ENCODE peak calls at places on chromosomes 11 and 22, in eight cellular contexts. A is CD4-positive, alpha-beta T cell; D is IMR-90; H is stomach; N is heart right ventricle; U is heart left ventricle; J is neural progenitor cell; Y is CD8-positive, alpha-beta T cell. R is an unnamed sample.

GRCh38 chr11:22875869-22876473 is 15.7 kb upstream of the CCDC179 start:
- DNase-seq in A (peak), D (peak), H (peak), N (peak), U (peak), J (peak), Y (peak), R (peak)

GRCh38 chr11:73308963-73309960 is 1.2 kb downstream of the ARHGEF17 start:
- DNase-seq in A (no peak), D (peak), H (peak), N (peak), U (peak), J (peak), Y (no peak), R (peak)

GRCh38 chr11:8258289-8258688 is 5.4 kb downstream of the LMO1 start:
- DNase-seq in A (no peak), D (no peak), H (peak), N (peak), U (peak), J (no peak), Y (no peak), R (no peak)

GRCh38 chr11:84691830-84692229 is 935.3 kb downstream of the DLG2 start:
- DNase-seq in A (no peak), D (no peak), H (no peak), N (no peak), U (no peak), J (peak), Y (no peak), R (no peak)

GRCh38 chr11:58580311-58580710 is 1.4 kb downstream of the ZFP91 start:
- DNase-seq in A (no peak), D (no peak), H (no peak), N (no peak), U (no peak), J (no peak), Y (no peak), R (no peak)

GRCh38 chr11:61369372-61370348 is 7.5 kb downstream of the TMEM138 start:
- DNase-seq in A (no peak), D (peak), H (no peak), N (peak), U (peak), J (no peak), Y (no peak), R (peak)

GRCh38 chr22:39622881-39623367 is 52.4 kb downstream of the CACNA1I start:
- DNase-seq in A (peak), D (peak), H (peak), N (peak), U (peak), J (peak), Y (peak), R (peak)

GRCh38 chr11:61919841-61920631 is 2.7 kb upstream of the RAB3IL1 start:
- DNase-seq in A (no peak), D (no peak), H (no peak), N (peak), U (no peak), J (no peak), Y (no peak), R (no peak)

GRCh38 chr11:134951305-134951700 is 539.3 kb upstream of the B3GAT1 start:
- DNase-seq in A (no peak), D (peak), H (no peak), N (no peak), U (no peak), J (no peak), Y (no peak), R (peak)

GRCh38 chr11:32154275-32154674 is 63.4 kb downstream of the RCN1 start:
- DNase-seq in A (no peak), D (peak), H (no peak), N (no peak), U (no peak), J (no peak), Y (no peak), R (peak)

GRCh38 chr11:79028214-79028613 is 412.6 kb downstream of the TENM4 start:
- DNase-seq in A (no peak), D (no peak), H (no peak), N (no peak), U (no peak), J (no peak), Y (no peak), R (no peak)

GRCh38 chr22:35064664-35065063 is 1.3 kb upstream of the ISX start:
- DNase-seq in A (no peak), D (no peak), H (no peak), N (no peak), U (no peak), J (no peak), Y (no peak), R (no peak)

GRCh38 chr11:74701351-74701750 is 29.9 kb downstream of the CHRDL2 start:
- DNase-seq in A (no peak), D (no peak), H (no peak), N (no peak), U (no peak), J (peak), Y (no peak), R (no peak)

GRCh38 chr11:63613517-63614135 is 607 bp downstream of the PLAAT3 start:
- DNase-seq in A (peak), D (no peak), H (peak), N (peak), U (peak), J (peak), Y (no peak), R (no peak)

GRCh38 chr11:63635762-63636465 is 21.7 kb upstream of the PLAAT3 start:
- DNase-seq in A (peak), D (peak), H (peak), N (peak), U (peak), J (peak), Y (peak), R (peak)

GRCh38 chr11:111912535-111912934 is at the start of gene HSPB2:
- DNase-seq in A (no peak), D (no peak), H (no peak), N (peak), U (peak), J (no peak), Y (no peak), R (no peak)

GRCh38 chr11:44862546-44863101 is 88.1 kb downstream of the TP53I11 start:
- DNase-seq in A (no peak), D (no peak), H (no peak), N (no peak), U (no peak), J (no peak), Y (no peak), R (no peak)

GRCh38 chr11:5394091-5394490 is 10.5 kb downstream of the OR51M1 start:
- DNase-seq in A (no peak), D (no peak), H (no peak), N (no peak), U (no peak), J (no peak), Y (no peak), R (no peak)

GRCh38 chr11:5384335-5384734 is 723 bp downstream of the OR51M1 start:
- DNase-seq in A (no peak), D (no peak), H (no peak), N (no peak), U (no peak), J (peak), Y (no peak), R (no peak)

GRCh38 chr11:5390210-5390609 is 6.6 kb downstream of the OR51M1 start:
- DNase-seq in A (no peak), D (no peak), H (no peak), N (no peak), U (no peak), J (no peak), Y (no peak), R (no peak)
- TF ChIP-seq CTCF in A (no peak), D (no peak), H (no peak), N (no peak), U (no peak), J (peak), Y (no peak), R (no peak)

GRCh38 chr11:97087419-97087818 is 697.6 kb downstream of the JRKL start:
- DNase-seq in A (no peak), D (no peak), H (no peak), N (no peak), U (no peak), J (no peak), Y (no peak), R (no peak)

GRCh38 chr11:97092823-97093222 is 703.0 kb downstream of the JRKL start:
- DNase-seq in A (no peak), D (no peak), H (no peak), N (no peak), U (no peak), J (peak), Y (no peak), R (no peak)
- TF ChIP-seq CTCF in A (no peak), D (no peak), H (no peak), N (peak), U (peak), J (peak), Y (no peak), R (no peak)

DNA sequence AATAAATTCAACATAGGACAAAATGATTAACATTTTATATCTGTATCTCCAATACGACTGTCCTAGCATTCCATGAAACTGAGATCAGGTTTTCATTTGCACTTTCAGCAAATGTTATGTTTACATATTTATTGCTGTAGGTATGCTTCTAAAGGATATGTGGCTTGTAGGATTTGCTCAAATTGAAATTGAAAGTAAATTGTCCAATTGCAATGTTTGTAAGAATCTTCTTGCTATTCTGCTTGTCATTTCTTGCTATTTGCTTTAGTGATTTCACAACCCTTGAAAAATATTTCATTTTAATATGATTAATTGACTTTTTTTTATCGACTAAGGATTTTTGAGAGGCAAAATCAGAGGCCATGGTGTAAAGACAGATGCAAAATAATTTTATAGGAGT is 904.2 kb upstream of the RAG2 start:
- DNase-seq in A (no peak), D (peak), H (no peak), N (no peak), U (no peak), J (no peak), Y (no peak), R (peak)
- TF ChIP-seq CTCF in A (no peak), D (no peak), H (no peak), N (no peak), U (no peak), J (no peak), Y (no peak), R (no peak)

DNA sequence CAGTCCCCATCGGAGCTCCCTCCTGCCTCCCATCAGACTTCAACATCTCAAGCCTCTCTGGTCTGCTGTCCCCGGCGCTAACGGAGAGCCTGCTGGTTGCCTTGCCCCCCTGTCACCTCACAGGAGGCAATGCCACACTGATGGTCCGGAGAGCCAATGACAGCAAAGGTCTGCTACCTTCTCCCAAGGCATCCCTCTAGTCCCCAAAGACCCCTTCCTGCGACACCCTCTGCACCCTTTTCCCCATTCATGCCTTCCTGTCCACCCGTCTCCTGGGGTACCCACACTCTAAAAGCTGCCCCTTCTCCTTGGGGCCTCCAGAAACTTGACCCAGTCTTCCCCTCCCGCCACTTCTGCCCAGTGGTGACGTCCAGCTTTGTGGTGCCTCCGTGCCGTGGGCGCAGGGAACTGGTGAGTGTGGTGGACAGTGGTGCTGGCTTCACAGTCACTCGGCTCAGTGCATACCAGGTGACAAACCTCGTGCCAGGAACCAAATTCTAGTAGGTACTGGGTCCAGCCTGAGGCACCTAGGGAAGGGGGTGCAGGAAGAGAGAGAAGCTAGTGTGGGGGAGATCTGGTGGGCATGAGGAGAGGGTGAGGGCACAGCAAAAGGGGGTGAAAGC is 860 bp downstream of the UPK2 start:
- DNase-seq in A (no peak), D (no peak), H (no peak), N (no peak), U (no peak), J (no peak), Y (no peak), R (no peak)
- TF ChIP-seq CTCF in A (peak), D (no peak), H (no peak), N (peak), U (no peak), J (no peak), Y (peak), R (no peak)

DNA sequence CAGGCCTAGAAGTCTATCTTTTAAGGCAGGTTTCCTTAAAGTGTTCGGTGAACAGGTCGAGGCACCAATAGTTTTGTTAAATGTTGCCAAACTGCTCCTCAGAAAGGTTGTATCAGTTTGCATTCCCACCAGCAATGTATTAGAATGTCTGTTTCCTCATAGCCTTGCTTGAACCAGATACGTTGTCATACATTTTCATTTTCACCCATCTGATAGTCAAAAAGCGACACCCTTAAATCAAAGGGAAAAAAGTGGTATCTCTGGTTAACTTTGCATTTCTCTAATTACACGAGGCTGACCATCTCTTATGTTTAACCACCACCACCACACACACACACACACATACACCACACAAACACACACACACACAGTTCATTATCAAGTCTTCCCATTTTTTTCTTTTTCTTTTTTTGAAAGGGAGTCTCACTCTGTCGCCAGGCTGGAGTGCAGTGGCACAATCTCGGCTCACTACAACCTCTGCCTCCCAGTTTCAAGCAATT is 16.3 kb downstream of the PRR14L start:
- DNase-seq in A (no peak), D (no peak), H (no peak), N (no peak), U (no peak), J (no peak), Y (no peak), R (no peak)
- TF ChIP-seq CTCF in A (no peak), D (no peak), H (no peak), N (no peak), U (no peak), J (no peak), Y (no peak), R (no peak)

GRCh38 chr11:67391304-67392181 is at the start of gene RAD9A:
- DNase-seq in A (peak), D (peak), H (peak), N (peak), U (peak), J (peak), Y (peak), R (peak)
- TF ChIP-seq CTCF in A (no peak), D (no peak), H (no peak), N (no peak), U (no peak), J (no peak), Y (no peak), R (no peak)

DNA sequence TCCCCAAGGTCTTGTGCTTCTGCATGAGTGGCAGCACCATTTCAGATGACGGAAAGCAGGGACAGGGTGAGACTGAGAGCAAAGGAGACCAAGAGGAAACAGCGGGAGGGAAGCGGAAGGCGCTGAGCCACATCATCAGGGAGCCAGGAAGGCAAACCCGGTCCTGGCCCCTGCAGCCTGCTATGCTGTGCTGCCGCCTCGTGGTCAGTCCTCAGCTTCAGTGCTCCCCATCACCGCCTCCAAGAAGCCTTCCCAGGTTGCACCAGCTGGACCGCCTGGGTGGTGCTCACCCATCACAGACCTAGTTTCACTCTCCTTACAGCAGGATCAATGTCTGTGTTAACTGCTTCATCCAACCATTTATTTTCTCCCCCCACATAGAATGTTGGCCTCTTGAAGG is 73.0 kb upstream of the PHF21B start:
- DNase-seq in A (no peak), D (no peak), H (no peak), N (no peak), U (no peak), J (peak), Y (no peak), R (no peak)
- TF ChIP-seq CTCF in A (no peak), D (peak), H (no peak), N (peak), U (no peak), J (peak), Y (no peak), R (peak)

GRCh38 chr22:20016734-20017621 is at the start of gene ARVCF:
- DNase-seq in A (peak), D (peak), H (peak), N (peak), U (peak), J (peak), Y (peak), R (peak)
- TF ChIP-seq CTCF in A (peak), D (peak), H (peak), N (peak), U (no peak), J (no peak), Y (no peak), R (no peak)

GRCh38 chr22:49703391-49703926 is 124.2 kb downstream of the BRD1 start:
- DNase-seq in A (no peak), D (no peak), H (no peak), N (no peak), U (no peak), J (no peak), Y (no peak), R (no peak)

GRCh38 chr22:49699476-49699875 is 128.2 kb downstream of the BRD1 start:
- DNase-seq in A (no peak), D (no peak), H (no peak), N (no peak), U (no peak), J (no peak), Y (no peak), R (no peak)

GRCh38 chr22:49702068-49702397 is 125.6 kb downstream of the BRD1 start:
- DNase-seq in A (no peak), D (no peak), H (no peak), N (no peak), U (no peak), J (no peak), Y (no peak), R (no peak)

GRCh38 chr22:49699928-49700498 is 127.7 kb downstream of the BRD1 start:
- DNase-seq in A (no peak), D (no peak), H (no peak), N (no peak), U (no peak), J (no peak), Y (no peak), R (no peak)

GRCh38 chr22:49701380-49702067 is 126.1 kb downstream of the BRD1 start:
- DNase-seq in A (no peak), D (no peak), H (no peak), N (no peak), U (no peak), J (no peak), Y (no peak), R (no peak)
- TF ChIP-seq CTCF in A (peak), D (no peak), H (peak), N (peak), U (peak), J (peak), Y (peak), R (peak)

R was measured in fibroblast of pulmonary artery.